ENCODE peak calls at places on chromosome 18, in seven cellular contexts. One of them, this sample, is unnamed.

GRCh38 chr18:57432765-57433400 is 2.3 kb upstream of the ONECUT2 start:
- DNase-seq in stimulated activated CD4-positive, alpha-beta T cell treated with anti-CD3 and anti-CD28 coated beads, Interleukin-4, amount 100 ng/mL, for 48 hours: no peak
- DNase-seq in naive B cell: no peak
- DNase-seq in stimulated activated naive B cell treated with anti-CD40 and anti-IgM and Interleukin-4, amounts not matched to agents 10 μg/mL and 1 μg/mL and 100 μg/mL, for 72 hours: no peak
- DNase-seq in H4: no peak
- DNase-seq in mesendoderm: peak; percentile 22
- DNase-seq in Jurkat, Clone E6-1: no peak
- DNase-seq in this sample: no peak

GRCh38 chr18:25326231-25327042 is 25.5 kb downstream of the ZNF521 start:
- DNase-seq in mesendoderm: no peak
- DNase-seq in Jurkat, Clone E6-1: no peak
- DNase-seq in stimulated activated CD4-positive, alpha-beta T cell treated with anti-CD3 and anti-CD28 coated beads, Interleukin-4, amount 100 ng/mL, for 48 hours: no peak
- DNase-seq in H4: no peak
- DNase-seq in stimulated activated naive B cell treated with anti-CD40 and anti-IgM and Interleukin-4, amounts not matched to agents 10 μg/mL and 1 μg/mL and 100 μg/mL, for 72 hours: no peak
- DNase-seq in naive B cell: no peak
- DNase-seq in this sample: no peak

GRCh38 chr18:35041752-35042379 is 653 bp downstream of the MAPRE2 start:
- DNase-seq in stimulated activated naive B cell treated with anti-CD40 and anti-IgM and Interleukin-4, amounts not matched to agents 10 μg/mL and 1 μg/mL and 100 μg/mL, for 72 hours: no peak
- DNase-seq in H4: no peak
- DNase-seq in naive B cell: no peak
- DNase-seq in stimulated activated CD4-positive, alpha-beta T cell treated with anti-CD3 and anti-CD28 coated beads, Interleukin-4, amount 100 ng/mL, for 48 hours: no peak
- DNase-seq in Jurkat, Clone E6-1: no peak
- DNase-seq in mesendoderm: no peak
- DNase-seq in this sample: peak; percentile 80

GRCh38 chr18:35241523-35241804 is 630 bp downstream of the ZNF397 start:
- DNase-seq in stimulated activated naive B cell treated with anti-CD40 and anti-IgM and Interleukin-4, amounts not matched to agents 10 μg/mL and 1 μg/mL and 100 μg/mL, for 72 hours: no peak
- DNase-seq in mesendoderm: no peak
- DNase-seq in stimulated activated CD4-positive, alpha-beta T cell treated with anti-CD3 and anti-CD28 coated beads, Interleukin-4, amount 100 ng/mL, for 48 hours: no peak
- DNase-seq in H4: no peak
- DNase-seq in naive B cell: peak; percentile 20
- DNase-seq in Jurkat, Clone E6-1: peak; percentile 7
- DNase-seq in this sample: no peak

GRCh38 chr18:26575865-26576217 is 27.5 kb upstream of the KCTD1 start:
- DNase-seq in H4: no peak
- DNase-seq in stimulated activated CD4-positive, alpha-beta T cell treated with anti-CD3 and anti-CD28 coated beads, Interleukin-4, amount 100 ng/mL, for 48 hours: no peak
- DNase-seq in stimulated activated naive B cell treated with anti-CD40 and anti-IgM and Interleukin-4, amounts not matched to agents 10 μg/mL and 1 μg/mL and 100 μg/mL, for 72 hours: no peak
- DNase-seq in naive B cell: no peak
- DNase-seq in mesendoderm: peak; percentile 18
- DNase-seq in Jurkat, Clone E6-1: no peak
- DNase-seq in this sample: no peak

GRCh38 chr18:76252880-76253279 is 242.2 kb downstream of the ZNF516 start:
- DNase-seq in Jurkat, Clone E6-1: peak; percentile 42
- DNase-seq in stimulated activated naive B cell treated with anti-CD40 and anti-IgM and Interleukin-4, amounts not matched to agents 10 μg/mL and 1 μg/mL and 100 μg/mL, for 72 hours: no peak
- DNase-seq in H4: peak; percentile 53
- DNase-seq in stimulated activated CD4-positive, alpha-beta T cell treated with anti-CD3 and anti-CD28 coated beads, Interleukin-4, amount 100 ng/mL, for 48 hours: no peak
- DNase-seq in mesendoderm: peak; percentile 48
- DNase-seq in naive B cell: no peak
- DNase-seq in this sample: peak; percentile 76

GRCh38 chr18:50629148-50629631 is 69.3 kb downstream of the MAPK4 start:
- DNase-seq in mesendoderm: no peak
- DNase-seq in stimulated activated naive B cell treated with anti-CD40 and anti-IgM and Interleukin-4, amounts not matched to agents 10 μg/mL and 1 μg/mL and 100 μg/mL, for 72 hours: no peak
- DNase-seq in stimulated activated CD4-positive, alpha-beta T cell treated with anti-CD3 and anti-CD28 coated beads, Interleukin-4, amount 100 ng/mL, for 48 hours: no peak
- DNase-seq in naive B cell: no peak
- DNase-seq in Jurkat, Clone E6-1: no peak
- DNase-seq in H4: no peak
- DNase-seq in this sample: no peak

GRCh38 chr18:59464521-59464920 is 105.5 kb upstream of the LMAN1 start:
- DNase-seq in stimulated activated naive B cell treated with anti-CD40 and anti-IgM and Interleukin-4, amounts not matched to agents 10 μg/mL and 1 μg/mL and 100 μg/mL, for 72 hours: no peak
- DNase-seq in stimulated activated CD4-positive, alpha-beta T cell treated with anti-CD3 and anti-CD28 coated beads, Interleukin-4, amount 100 ng/mL, for 48 hours: no peak
- DNase-seq in naive B cell: no peak
- DNase-seq in mesendoderm: no peak
- DNase-seq in Jurkat, Clone E6-1: no peak
- DNase-seq in H4: no peak
- DNase-seq in this sample: no peak

GRCh38 chr18:51183372-51184091 is 13.9 kb downstream of the MEX3C start:
- DNase-seq in Jurkat, Clone E6-1: no peak
- DNase-seq in stimulated activated CD4-positive, alpha-beta T cell treated with anti-CD3 and anti-CD28 coated beads, Interleukin-4, amount 100 ng/mL, for 48 hours: no peak
- DNase-seq in H4: no peak
- DNase-seq in stimulated activated naive B cell treated with anti-CD40 and anti-IgM and Interleukin-4, amounts not matched to agents 10 μg/mL and 1 μg/mL and 100 μg/mL, for 72 hours: no peak
- DNase-seq in naive B cell: no peak
- DNase-seq in mesendoderm: no peak
- DNase-seq in this sample: no peak

GRCh38 chr18:9419956-9420631 is 55.2 kb upstream of the RALBP1 start:
- DNase-seq in stimulated activated naive B cell treated with anti-CD40 and anti-IgM and Interleukin-4, amounts not matched to agents 10 μg/mL and 1 μg/mL and 100 μg/mL, for 72 hours: no peak
- DNase-seq in Jurkat, Clone E6-1: no peak
- DNase-seq in stimulated activated CD4-positive, alpha-beta T cell treated with anti-CD3 and anti-CD28 coated beads, Interleukin-4, amount 100 ng/mL, for 48 hours: no peak
- DNase-seq in naive B cell: no peak
- DNase-seq in H4: no peak
- DNase-seq in mesendoderm: no peak
- DNase-seq in this sample: no peak

GRCh38 chr18:12034241-12035100 is 53.2 kb downstream of the IMPA2 start:
- DNase-seq in stimulated activated CD4-positive, alpha-beta T cell treated with anti-CD3 and anti-CD28 coated beads, Interleukin-4, amount 100 ng/mL, for 48 hours: no peak
- DNase-seq in Jurkat, Clone E6-1: no peak
- DNase-seq in H4: no peak
- DNase-seq in naive B cell: no peak
- DNase-seq in stimulated activated naive B cell treated with anti-CD40 and anti-IgM and Interleukin-4, amounts not matched to agents 10 μg/mL and 1 μg/mL and 100 μg/mL, for 72 hours: no peak
- DNase-seq in mesendoderm: no peak
- DNase-seq in this sample: no peak

GRCh38 chr18:74488354-74488753 is 7.8 kb upstream of the CNDP2 start:
- DNase-seq in naive B cell: no peak
- DNase-seq in H4: no peak
- DNase-seq in stimulated activated naive B cell treated with anti-CD40 and anti-IgM and Interleukin-4, amounts not matched to agents 10 μg/mL and 1 μg/mL and 100 μg/mL, for 72 hours: no peak
- DNase-seq in stimulated activated CD4-positive, alpha-beta T cell treated with anti-CD3 and anti-CD28 coated beads, Interleukin-4, amount 100 ng/mL, for 48 hours: no peak
- DNase-seq in mesendoderm: no peak
- DNase-seq in Jurkat, Clone E6-1: no peak
- DNase-seq in this sample: no peak